ENCODE peak calls at places on chromosomes 12 and 14, in five cellular contexts. Y, M, A, O and P are unnamed samples. For H3K9me3 and H3K4me1, the result is how much of the 10 kb centered on the place peaks cover.

GRCh38 chr14:95233702-95234241 is 76.4 kb upstream of the DICER1 start:
- DNase-seq in Y (no peak), M (no peak), A (no peak), O (no peak), P (no peak)

GRCh38 chr14:47935332-47935731 is 259.9 kb upstream of the MDGA2 start:
- DNase-seq in Y (no peak), M (no peak), A (no peak), O (no peak), P (no peak)

GRCh38 chr12:16523570-16524331 is 82.2 kb downstream of the LMO3 start:
- DNase-seq in Y (no peak), M (no peak), A (no peak), O (no peak), P (no peak)

GRCh38 chr14:106679776-106680175 is 1153.4 kb downstream of the TMEM121 start:
- DNase-seq in Y (no peak), M (no peak), A (no peak), O (no peak), P (no peak)

GRCh38 chr12:9866786-9867379 is 2.3 kb downstream of the CLEC2B start:
- DNase-seq in Y (no peak), M (no peak), A (no peak), O (no peak), P (no peak)

GRCh38 chr12:122244565-122245371 is 18.9 kb upstream of the DIABLO start:
- DNase-seq in Y (no peak), M (no peak), A (no peak), O (no peak), P (peak)

GRCh38 chr12:45051490-45052105 is 699 bp upstream of the DBX2 start:
- DNase-seq in Y (peak), M (no peak), A (no peak), O (no peak), P (no peak)

GRCh38 chr12:5259523-5259922 is 172.4 kb upstream of the NTF3 start:
- DNase-seq in Y (no peak), M (no peak), A (no peak), O (no peak), P (no peak)

GRCh38 chr12:49552014-49552413 is 13.2 kb downstream of the KCNH3 start:
- DNase-seq in Y (no peak), M (no peak), A (no peak), O (no peak), P (peak)

GRCh38 chr14:81464253-81465001 is 64.3 kb upstream of the STON2 start:
- DNase-seq in Y (peak), M (peak), A (peak), O (peak), P (peak)

GRCh38 chr14:93286212-93286890 is 46.5 kb downstream of the BTBD7 start:
- DNase-seq in Y (no peak), M (no peak), A (no peak), O (no peak), P (no peak)

GRCh38 chr12:26058308-26058707 is 66.5 kb downstream of the BHLHE41 start:
- DNase-seq in Y (no peak), M (no peak), A (no peak), O (no peak), P (no peak)

GRCh38 chr14:55383039-55383438 is 28.6 kb downstream of the ATG14 start:
- DNase-seq in Y (no peak), M (no peak), A (no peak), O (no peak), P (no peak)

GRCh38 chr12:105986779-105987686 is 151.7 kb downstream of the NUAK1 start:
- DNase-seq in Y (peak), M (peak), A (no peak), O (no peak), P (no peak)

GRCh38 chr12:106582264-106582591 is 576 bp upstream of the RFX4 start:
- DNase-seq in Y (no peak), M (no peak), A (no peak), O (no peak), P (no peak)

GRCh38 chr14:96106891-96107290 is 67.7 kb downstream of the C14orf132 start:
- DNase-seq in Y (no peak), M (no peak), A (no peak), O (no peak), P (no peak)

GRCh38 chr14:82251434-82251833 is 717.8 kb upstream of the SEL1L start:
- DNase-seq in Y (peak), M (no peak), A (no peak), O (no peak), P (no peak)

GRCh38 chr12:108806921-108807320 is 50.5 kb downstream of the SSH1 start:
- DNase-seq in Y (no peak), M (no peak), A (no peak), O (no peak), P (no peak)

GRCh38 chr12:106152334-106152733 is 13.6 kb upstream of the NUAK1 start:
- DNase-seq in Y (peak), M (no peak), A (no peak), O (no peak), P (no peak)

GRCh38 chr12:50825372-50825838 is 17.3 kb upstream of the TMPRSS12 start:
- DNase-seq in Y (no peak), M (peak), A (peak), O (peak), P (peak)

GRCh38 chr12:45379261-45379660 is 163.4 kb downstream of the ANO6 start:
- DNase-seq in Y (no peak), M (no peak), A (peak), O (no peak), P (peak)

GRCh38 chr14:89828473-89829200 is 125.9 kb downstream of the EFCAB11 start:
- DNase-seq in Y (no peak), M (no peak), A (no peak), O (no peak), P (no peak)

GRCh38 chr14:29895591-29896043 is 32.0 kb downstream of the PRKD1 start:
- DNase-seq in Y (no peak), M (no peak), A (no peak), O (no peak), P (no peak)

GRCh38 chr14:29898470-29898869 is 29.2 kb downstream of the PRKD1 start:
- DNase-seq in Y (no peak), M (no peak), A (no peak), O (no peak), P (no peak)

GRCh38 chr14:29897181-29897580 is 30.5 kb downstream of the PRKD1 start:
- DNase-seq in Y (no peak), M (no peak), A (no peak), O (no peak), P (no peak)

GRCh38 chr14:29894030-29894429 is 33.6 kb downstream of the PRKD1 start:
- DNase-seq in Y (no peak), M (no peak), A (no peak), O (no peak), P (no peak)

GRCh38 chr14:29896354-29896768 is 31.3 kb downstream of the PRKD1 start:
- DNase-seq in Y (no peak), M (no peak), A (no peak), O (peak), P (peak)
- H3K9me3 ChIP-seq in Y (under half), M (under half), A (under half), O (half or more), P (under half)

GRCh38 chr14:104697317-104697703 is 7.9 kb downstream of the INF2 start:
- DNase-seq in Y (no peak), M (no peak), A (no peak), O (no peak), P (no peak)
- H3K27ac ChIP-seq in Y (no peak), M (no peak), A (no peak), O (no peak), P (no peak)

DNA sequence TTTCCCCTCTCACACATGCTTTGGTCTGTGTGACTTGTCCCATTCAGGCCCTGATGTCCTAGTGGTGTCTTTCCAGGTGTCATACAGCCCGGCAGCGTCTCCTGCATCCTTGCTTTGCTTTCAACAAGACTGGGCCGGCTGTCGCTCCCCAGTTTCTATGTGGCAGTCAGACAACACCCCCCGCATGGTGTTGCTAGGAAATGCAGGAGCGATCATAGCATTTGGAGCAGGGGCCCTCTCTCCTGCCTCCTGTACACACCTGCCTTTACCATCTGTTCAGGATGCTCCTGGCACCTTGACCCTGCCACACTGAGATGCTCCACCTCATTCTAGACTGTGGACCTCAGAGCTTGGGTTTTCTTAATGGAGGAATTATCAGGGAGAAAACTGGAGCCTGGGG is 29.5 kb downstream of the CACNA1C start:
- DNase-seq in Y (no peak), M (no peak), A (no peak), O (no peak), P (peak)
- H3K4me1 ChIP-seq in Y (under half), M (under half), A (under half), O (under half), P (under half)

GRCh38 chr12:38538319-38538718 is 221.7 kb downstream of the ALG10B start:
- DNase-seq in Y (no peak), M (peak), A (no peak), O (no peak), P (no peak)

GRCh38 chr12:38543151-38543550 is 226.6 kb downstream of the ALG10B start:
- DNase-seq in Y (peak), M (peak), A (no peak), O (no peak), P (no peak)

GRCh38 chr12:38540156-38540555 is 223.6 kb downstream of the ALG10B start:
- DNase-seq in Y (no peak), M (no peak), A (no peak), O (no peak), P (no peak)

GRCh38 chr12:38544357-38545066 is 227.9 kb downstream of the ALG10B start:
- DNase-seq in Y (peak), M (peak), A (no peak), O (no peak), P (no peak)

DNA sequence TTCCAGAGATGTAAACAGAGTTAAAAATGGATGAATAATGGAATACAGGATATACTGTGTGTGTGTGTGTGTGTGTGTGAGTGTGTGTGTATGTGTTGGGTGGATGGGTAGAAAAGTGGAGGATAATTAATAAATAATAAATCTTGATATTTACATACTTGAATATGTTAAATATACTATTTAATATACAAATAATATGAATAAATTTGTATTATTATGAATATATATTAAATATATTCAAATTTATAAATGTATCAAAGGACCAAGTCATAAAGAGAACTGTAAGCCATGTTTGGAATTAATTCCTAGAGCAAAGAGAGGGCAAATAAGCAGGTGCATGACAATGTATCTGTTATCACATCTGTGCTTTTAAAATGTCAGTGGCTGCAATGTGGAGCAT is 225.3 kb downstream of the ALG10B start:
- DNase-seq in Y (no peak), M (no peak), A (no peak), O (no peak), P (no peak)
- H3K9me3 ChIP-seq in Y (under half), M (under half), A (under half), O (under half), P (under half)

DNA sequence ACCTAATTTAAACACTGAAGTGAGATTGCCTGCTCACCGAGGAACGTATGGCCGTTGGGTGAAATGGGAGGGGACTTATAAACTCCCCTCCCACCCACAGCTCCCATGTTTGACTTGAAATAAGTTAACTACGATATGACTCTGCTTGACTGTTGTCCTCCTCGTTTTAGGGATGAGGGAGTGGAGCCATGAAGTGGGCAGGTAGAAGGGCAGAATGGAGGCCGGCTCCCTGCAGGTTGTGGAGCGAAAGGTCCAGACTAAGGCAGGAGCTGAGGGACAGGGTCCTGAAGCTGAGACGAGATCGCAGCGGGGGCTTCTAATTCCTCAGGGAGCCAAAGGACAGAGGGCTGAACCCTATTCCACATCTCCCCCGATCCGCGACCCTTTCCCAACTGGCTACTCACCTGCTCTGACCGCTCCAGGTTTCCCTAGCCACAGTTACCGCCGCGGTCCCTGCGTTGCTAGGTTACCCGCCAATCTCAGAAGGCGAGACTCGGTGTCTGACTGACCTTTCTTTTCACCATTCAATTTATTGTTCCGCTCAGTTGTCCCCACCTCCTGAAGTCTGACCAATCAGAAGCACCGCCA is 577 bp upstream of the TPCN1 start:
- DNase-seq in Y (no peak), M (no peak), A (no peak), O (no peak), P (no peak)
- H3K27ac ChIP-seq in Y (peak), M (no peak), A (peak), O (peak), P (no peak)

GRCh38 chr12:6334359-6334758 is 7.5 kb downstream of the TNFRSF1A start:
- DNase-seq in Y (no peak), M (no peak), A (no peak), O (no peak), P (no peak)
- H3K4me1 ChIP-seq in Y (under half), M (under half), A (half or more), O (half or more), P (under half)